ENCODE peak calls at places on chromosomes 16 and 17, in seven cellular contexts. One of them, this sample, is unnamed.
A peak's percentile ranks its signal among the peaks of the same experiment; 100 is the strongest.

GRCh38 chr17:34370997-34371395 is 8.0 kb upstream of the CCL1 start:
- DNase-seq in GDM1: no peak
- DNase-seq in GM19239: no peak
- DNase-seq in pons: no peak
- DNase-seq in fibroblast of pulmonary artery: peak; percentile 29
- DNase-seq in midbrain: no peak
- DNase-seq in endothelial cell: no peak
- DNase-seq in this sample: no peak

GRCh38 chr17:74809031-74809430 is 32.9 kb upstream of the NAT9 start:
- DNase-seq in midbrain: peak; percentile 20
- DNase-seq in GM19239: no peak
- DNase-seq in GDM1: peak; percentile 37
- DNase-seq in pons: no peak
- DNase-seq in endothelial cell: no peak
- DNase-seq in fibroblast of pulmonary artery: no peak
- DNase-seq in this sample: no peak

GRCh38 chr16:50841081-50841886 is 99.4 kb downstream of the CYLD start:
- DNase-seq in fibroblast of pulmonary artery: peak; percentile 6
- DNase-seq in endothelial cell: no peak
- DNase-seq in GDM1: peak; percentile 0
- DNase-seq in pons: no peak
- DNase-seq in GM19239: no peak
- DNase-seq in midbrain: no peak
- DNase-seq in this sample: peak; percentile 94

GRCh38 chr17:81165246-81166032 is at the start of gene PVALEF:
- DNase-seq in fibroblast of pulmonary artery: no peak
- DNase-seq in GM19239: no peak
- DNase-seq in midbrain: peak; percentile 54
- DNase-seq in GDM1: no peak
- DNase-seq in endothelial cell: peak; percentile 49
- DNase-seq in pons: peak; percentile 36
- DNase-seq in this sample: no peak

GRCh38 chr17:41020346-41020745 is 6.7 kb downstream of the KRTAP1-5 start:
- DNase-seq in GM19239: no peak
- DNase-seq in GDM1: no peak
- DNase-seq in endothelial cell: no peak
- DNase-seq in pons: no peak
- DNase-seq in midbrain: no peak
- DNase-seq in fibroblast of pulmonary artery: no peak
- DNase-seq in this sample: no peak

GRCh38 chr16:57283214-57283955 is 1.1 kb downstream of the PLLP start:
- DNase-seq in GDM1: no peak
- DNase-seq in midbrain: no peak
- DNase-seq in fibroblast of pulmonary artery: no peak
- DNase-seq in pons: no peak
- DNase-seq in endothelial cell: no peak
- DNase-seq in GM19239: no peak
- DNase-seq in this sample: no peak

GRCh38 chr17:82930043-82930923 is 90.5 kb upstream of the ZNF750 start:
- DNase-seq in fibroblast of pulmonary artery: no peak
- DNase-seq in GM19239: no peak
- DNase-seq in GDM1: no peak
- DNase-seq in endothelial cell: no peak
- DNase-seq in midbrain: no peak
- DNase-seq in pons: no peak
- DNase-seq in this sample: no peak

GRCh38 chr17:2011421-2012371 is 13.4 kb downstream of the RTN4RL1 start:
- DNase-seq in GM19239: no peak
- DNase-seq in fibroblast of pulmonary artery: no peak
- DNase-seq in endothelial cell: no peak
- DNase-seq in GDM1: peak; percentile 34
- DNase-seq in midbrain: no peak
- DNase-seq in pons: no peak
- DNase-seq in this sample: peak; percentile 38

GRCh38 chr17:78622491-78623265 is 45.5 kb upstream of the DNAH17 start:
- DNase-seq in pons: no peak
- DNase-seq in GDM1: no peak
- DNase-seq in midbrain: no peak
- DNase-seq in fibroblast of pulmonary artery: no peak
- DNase-seq in endothelial cell: no peak
- DNase-seq in GM19239: no peak
- DNase-seq in this sample: no peak

GRCh38 chr16:13896543-13897182 is 23.3 kb upstream of the ERCC4 start:
- DNase-seq in fibroblast of pulmonary artery: peak; percentile 8
- DNase-seq in pons: no peak
- DNase-seq in endothelial cell: no peak
- DNase-seq in GM19239: no peak
- DNase-seq in midbrain: no peak
- DNase-seq in GDM1: no peak
- DNase-seq in this sample: no peak

GRCh38 chr16:57091200-57091989 is 988 bp upstream of the CPNE2 start:
- DNase-seq in midbrain: no peak
- DNase-seq in endothelial cell: no peak
- DNase-seq in GM19239: no peak
- DNase-seq in pons: peak; percentile 31
- DNase-seq in GDM1: no peak
- DNase-seq in fibroblast of pulmonary artery: peak; percentile 42
- DNase-seq in this sample: no peak

GRCh38 chr17:27533874-27534815 is 77.9 kb downstream of the KSR1 start:
- DNase-seq in GDM1: no peak
- DNase-seq in pons: no peak
- DNase-seq in GM19239: no peak
- DNase-seq in midbrain: no peak
- DNase-seq in endothelial cell: no peak
- DNase-seq in fibroblast of pulmonary artery: peak; percentile 84
- DNase-seq in this sample: no peak

GRCh38 chr16:81071816-81072215 is 5.2 kb downstream of the C16orf46 start:
- DNase-seq in GM19239: no peak
- DNase-seq in endothelial cell: no peak
- DNase-seq in GDM1: no peak
- DNase-seq in fibroblast of pulmonary artery: peak; percentile 14
- DNase-seq in midbrain: no peak
- DNase-seq in pons: no peak
- DNase-seq in this sample: no peak

GRCh38 chr16:49560018-49560830 is 186.6 kb downstream of the C16orf78 start:
- DNase-seq in GM19239: no peak
- DNase-seq in fibroblast of pulmonary artery: peak; percentile 49
- DNase-seq in midbrain: peak; percentile 32
- DNase-seq in GDM1: no peak
- DNase-seq in endothelial cell: no peak
- DNase-seq in pons: no peak
- DNase-seq in this sample: no peak

GRCh38 chr16:84387021-84387420 is 18.7 kb downstream of the ATP2C2 start:
- DNase-seq in GDM1: no peak
- DNase-seq in GM19239: no peak
- DNase-seq in midbrain: no peak
- DNase-seq in pons: no peak
- DNase-seq in fibroblast of pulmonary artery: no peak
- DNase-seq in endothelial cell: no peak
- DNase-seq in this sample: no peak

GRCh38 chr17:148757-149156 is 11.4 kb downstream of the SCGB1C2 start:
- DNase-seq in midbrain: no peak
- DNase-seq in GDM1: no peak
- DNase-seq in fibroblast of pulmonary artery: no peak
- DNase-seq in endothelial cell: peak; percentile 2
- DNase-seq in GM19239: no peak
- DNase-seq in pons: no peak
- DNase-seq in this sample: no peak

GRCh38 chr16:85061566-85061965 is 34.0 kb downstream of the KIAA0513 start:
- DNase-seq in pons: peak; percentile 54
- DNase-seq in GM19239: no peak
- DNase-seq in midbrain: no peak
- DNase-seq in GDM1: no peak
- DNase-seq in fibroblast of pulmonary artery: no peak
- DNase-seq in endothelial cell: no peak
- DNase-seq in this sample: no peak

GRCh38 chr16:741986-742629 is 1.3 kb upstream of the CIAO3 start:
- DNase-seq in GM19239: no peak
- DNase-seq in midbrain: no peak
- DNase-seq in GDM1: no peak
- DNase-seq in fibroblast of pulmonary artery: no peak
- DNase-seq in pons: no peak
- DNase-seq in endothelial cell: no peak
- DNase-seq in this sample: no peak